ENCODE peak calls at places on chromosome 2, in six cellular contexts. Y, N, L, J, E and H are unnamed samples.
A peak's percentile ranks its signal among the peaks of the same experiment; 100 is the strongest.

GRCh38 chr2:207813942-207814341 is 44.2 kb upstream of the FZD5 start:
- DNase-seq in E (no peak), J (no peak), L (no peak), N (no peak), Y (no peak), H (no peak)

GRCh38 chr2:37890893-37891495 is 34.1 kb upstream of the RMDN2 start:
- DNase-seq in Y (peak; percentile 51), J (peak; percentile 27), N (peak; percentile 72), L (peak; percentile 51), E (peak; percentile 70), H (peak; percentile 4)

GRCh38 chr2:236576978-236577377 is 7.4 kb downstream of the ACKR3 start:
- DNase-seq in J (no peak), E (no peak), Y (no peak), L (no peak), N (no peak), H (no peak)

GRCh38 chr2:62140785-62141740 is 54.9 kb upstream of the B3GNT2 start:
- DNase-seq in N (no peak), E (no peak), Y (peak; percentile 3), L (no peak), J (no peak), H (no peak)

GRCh38 chr2:207284556-207285450 is 119.1 kb upstream of the KLF7 start:
- DNase-seq in N (no peak), E (no peak), J (no peak), Y (no peak), L (no peak), H (no peak)

GRCh38 chr2:216740557-216741222 is 45.3 kb upstream of the IGFBP5 start:
- DNase-seq in Y (no peak), E (no peak), J (no peak), L (no peak), N (no peak), H (no peak)

GRCh38 chr2:27209621-27210401 is 2.0 kb upstream of the ATRAID start:
- DNase-seq in Y (no peak), E (no peak), L (no peak), N (no peak), J (no peak), H (no peak)

GRCh38 chr2:32009479-32010256 is 1.1 kb downstream of the MEMO1 start:
- DNase-seq in L (peak; percentile 29), N (no peak), E (peak; percentile 44), J (no peak), Y (peak; percentile 54), H (peak; percentile 24)

GRCh38 chr2:84732897-84733778 is 147.7 kb downstream of the TRABD2A start:
- DNase-seq in E (no peak), Y (no peak), J (no peak), N (no peak), L (no peak), H (no peak)

GRCh38 chr2:29460191-29460590 is 345.0 kb downstream of the CLIP4 start:
- DNase-seq in L (no peak), J (no peak), Y (no peak), E (no peak), N (no peak), H (no peak)

GRCh38 chr2:16437189-16437588 is 228.4 kb downstream of the CYRIA start:
- DNase-seq in E (no peak), L (no peak), Y (no peak), J (no peak), N (no peak), H (no peak)